ENCODE peak calls at places on chromosomes 11 and 22, in nine cellular contexts. N is GM20000, V is cardiac fibroblast, J is bronchial epithelial cell, D is uterus, P is psoas muscle, H is nephron progenitor cell, O is lower lobe of right lung, Z is tibial artery. G is an unnamed sample.

GRCh38 chr11:83241291-83241946 is 44.7 kb downstream of the CCDC90B start:
- DNase-seq in O (no peak), D (peak), N (peak), J (peak), P (no peak), Z (no peak), V (peak), H (peak), G (peak)

GRCh38 chr11:67530282-67530592 is 7.0 kb upstream of the CABP2 start:
- DNase-seq in P (no peak), Z (no peak), J (no peak), N (no peak), H (no peak), V (no peak), O (no peak), D (no peak), G (peak)

GRCh38 chr11:92136792-92137191 is 87.8 kb upstream of the FAT3 start:
- DNase-seq in Z (no peak), D (no peak), O (no peak), P (no peak), V (no peak), N (no peak), H (no peak), J (peak), G (no peak)

GRCh38 chr22:35475545-35475944 is 65.1 kb upstream of the RASD2 start:
- DNase-seq in O (no peak), D (no peak), H (no peak), P (no peak), N (no peak), V (no peak), J (no peak), Z (no peak), G (no peak)

GRCh38 chr11:16917941-16918340 is 96.3 kb downstream of the PLEKHA7 start:
- DNase-seq in N (no peak), P (no peak), O (no peak), J (peak), Z (no peak), H (no peak), V (no peak), D (no peak), G (no peak)

GRCh38 chr11:33773399-33774355 is 643 bp downstream of the FBXO3 start:
- DNase-seq in P (peak), D (no peak), O (peak), J (peak), V (no peak), N (peak), Z (peak), H (peak), G (peak)

GRCh38 chr11:131924001-131924400 is 553.6 kb downstream of the NTM start:
- DNase-seq in O (no peak), Z (no peak), H (no peak), N (no peak), V (no peak), P (no peak), D (no peak), J (no peak), G (no peak)

GRCh38 chr22:35205956-35206355 is 51.3 kb upstream of the HMGXB4 start:
- DNase-seq in J (peak), N (no peak), H (no peak), Z (no peak), O (no peak), P (no peak), D (no peak), V (peak), G (no peak)

GRCh38 chr22:30637701-30638114 is 2.1 kb downstream of the SLC35E4 start:
- DNase-seq in O (no peak), V (no peak), J (no peak), Z (no peak), D (no peak), H (no peak), P (no peak), N (no peak), G (no peak)

GRCh38 chr11:8739309-8739793 is 56.8 kb downstream of the RPL27A start:
- DNase-seq in V (no peak), Z (peak), H (no peak), N (no peak), D (no peak), J (no peak), O (no peak), P (no peak), G (no peak)

GRCh38 chr11:19092342-19092741 is 24.6 kb upstream of the ZDHHC13 start:
- DNase-seq in O (no peak), P (no peak), H (no peak), V (no peak), J (no peak), D (no peak), N (no peak), Z (no peak), G (no peak)

GRCh38 chr22:45671051-45671782 is 417 bp upstream of the ATXN10 start:
- DNase-seq in O (no peak), N (no peak), Z (no peak), V (no peak), J (no peak), H (peak), D (no peak), P (peak), G (no peak)

GRCh38 chr11:46302866-46303265 is 25.4 kb downstream of the CREB3L1 start:
- DNase-seq in Z (no peak), N (peak), H (no peak), P (no peak), V (no peak), O (no peak), D (no peak), J (no peak), G (peak)

GRCh38 chr11:47991266-47991830 is 11.0 kb downstream of the PTPRJ start:
- DNase-seq in J (peak), D (no peak), H (no peak), O (peak), V (no peak), P (peak), Z (no peak), N (no peak), G (no peak)

GRCh38 chr11:78061088-78061920 is 2.4 kb upstream of the THRSP start:
- DNase-seq in Z (peak), P (peak), J (no peak), V (peak), H (no peak), O (no peak), D (no peak), N (no peak), G (no peak)

GRCh38 chr22:39574779-39575551 is 4.4 kb downstream of the CACNA1I start:
- DNase-seq in H (no peak), O (no peak), J (peak), D (no peak), V (peak), N (no peak), P (peak), Z (no peak), G (no peak)

GRCh38 chr11:59842316-59842715 is 3.0 kb downstream of the CBLIF start:
- DNase-seq in N (no peak), H (no peak), V (no peak), O (no peak), D (no peak), J (no peak), Z (no peak), P (no peak), G (no peak)

GRCh38 chr11:44648109-44648508 is 78.7 kb upstream of the TSPAN18 start:
- DNase-seq in D (no peak), O (no peak), P (no peak), J (no peak), Z (no peak), N (no peak), V (no peak), H (no peak), G (no peak)

GRCh38 chr11:10304495-10305261 is at the start of gene ADM:
- DNase-seq in D (peak), H (peak), P (peak), N (peak), Z (peak), O (peak), J (peak), V (peak), G (peak)

GRCh38 chr11:43360361-43361032 is 1.8 kb downstream of the TTC17 start:
- DNase-seq in V (peak), J (no peak), H (no peak), P (no peak), Z (no peak), D (no peak), N (no peak), O (no peak), G (no peak)

GRCh38 chr11:78961186-78961782 is 386.6 kb upstream of the NARS2 start:
- DNase-seq in N (peak), Z (no peak), H (peak), V (peak), D (no peak), O (peak), J (peak), P (no peak), G (peak)

GRCh38 chr22:35172452-35172851 is 84.8 kb upstream of the HMGXB4 start:
- DNase-seq in V (no peak), Z (no peak), D (no peak), O (no peak), N (no peak), H (no peak), P (no peak), J (no peak), G (no peak)

GRCh38 chr11:66247295-66247694 is 21.1 kb upstream of the RAB1B start:
- DNase-seq in D (no peak), N (no peak), Z (no peak), H (no peak), J (no peak), O (no peak), V (no peak), P (no peak), G (no peak)

GRCh38 chr22:20554824-20555223 is 47.4 kb downstream of the MED15 start:
- DNase-seq in V (no peak), O (no peak), P (no peak), J (no peak), D (peak), H (no peak), Z (no peak), N (no peak), G (no peak)

GRCh38 chr11:72375241-72375640 is 59.1 kb downstream of the CLPB start:
- DNase-seq in H (no peak), V (no peak), J (no peak), P (no peak), N (no peak), D (no peak), O (no peak), Z (no peak), G (no peak)

GRCh38 chr22:22024440-22024839 is 41.9 kb upstream of the TOP3B start:
- DNase-seq in D (no peak), H (no peak), P (no peak), V (no peak), N (no peak), O (no peak), J (no peak), Z (no peak), G (no peak)

GRCh38 chr11:133500936-133501335 is 31.4 kb downstream of the OPCML start:
- DNase-seq in J (no peak), D (no peak), N (no peak), P (no peak), O (no peak), V (no peak), Z (no peak), H (no peak), G (no peak)

GRCh38 chr22:17536269-17536668 is 27.0 kb upstream of the SLC25A18 start:
- DNase-seq in V (peak), Z (peak), P (no peak), J (no peak), O (no peak), H (no peak), D (no peak), N (no peak), G (no peak)

GRCh38 chr22:45678961-45679912 is 7.6 kb downstream of the ATXN10 start:
- DNase-seq in P (no peak), J (peak), V (no peak), Z (no peak), D (no peak), N (peak), O (no peak), H (no peak), G (peak)

GRCh38 chr11:44528103-44528502 is 37.4 kb upstream of the CD82 start:
- DNase-seq in Z (no peak), P (no peak), D (no peak), N (no peak), J (no peak), H (no peak), V (no peak), O (no peak), G (no peak)

GRCh38 chr11:75324740-75325139 is 26.7 kb downstream of the ARRB1 start:
- DNase-seq in Z (no peak), D (no peak), J (no peak), N (no peak), V (no peak), P (no peak), O (no peak), H (no peak), G (no peak)

GRCh38 chr11:127056338-127056971 is 55.9 kb upstream of the KIRREL3 start:
- DNase-seq in O (no peak), Z (no peak), H (peak), D (no peak), V (no peak), P (no peak), N (no peak), J (no peak), G (no peak)

GRCh38 chr11:17388609-17389204 is at the start of gene KCNJ11:
- DNase-seq in O (no peak), H (peak), P (peak), J (no peak), Z (no peak), V (no peak), D (no peak), N (no peak), G (peak)

GRCh38 chr22:42662114-42663021 is 13.2 kb upstream of the CYB5R3 start:
- DNase-seq in D (peak), H (peak), V (peak), O (peak), J (peak), N (peak), Z (peak), P (peak), G (peak)

GRCh38 chr11:93844568-93844967 is 5.8 kb downstream of the VSTM5 start:
- DNase-seq in Z (no peak), P (no peak), H (no peak), O (no peak), D (no peak), N (no peak), V (no peak), J (peak), G (peak)

GRCh38 chr11:84902445-84902844 is 724.7 kb downstream of the DLG2 start:
- DNase-seq in J (no peak), H (no peak), D (no peak), N (no peak), V (no peak), O (no peak), P (no peak), Z (no peak), G (no peak)

GRCh38 chr11:84899134-84899533 is 728.0 kb downstream of the DLG2 start:
- DNase-seq in D (no peak), Z (no peak), N (no peak), H (no peak), O (no peak), J (peak), P (no peak), V (no peak), G (no peak)

GRCh38 chr11:84901986-84902385 is 725.2 kb downstream of the DLG2 start:
- DNase-seq in J (no peak), H (no peak), Z (no peak), N (no peak), D (no peak), P (no peak), V (peak), O (no peak), G (no peak)

GRCh38 chr11:84894666-84895065 is 732.5 kb downstream of the DLG2 start:
- DNase-seq in J (no peak), H (no peak), Z (no peak), D (no peak), V (no peak), O (no peak), N (no peak), P (no peak), G (no peak)

DNA sequence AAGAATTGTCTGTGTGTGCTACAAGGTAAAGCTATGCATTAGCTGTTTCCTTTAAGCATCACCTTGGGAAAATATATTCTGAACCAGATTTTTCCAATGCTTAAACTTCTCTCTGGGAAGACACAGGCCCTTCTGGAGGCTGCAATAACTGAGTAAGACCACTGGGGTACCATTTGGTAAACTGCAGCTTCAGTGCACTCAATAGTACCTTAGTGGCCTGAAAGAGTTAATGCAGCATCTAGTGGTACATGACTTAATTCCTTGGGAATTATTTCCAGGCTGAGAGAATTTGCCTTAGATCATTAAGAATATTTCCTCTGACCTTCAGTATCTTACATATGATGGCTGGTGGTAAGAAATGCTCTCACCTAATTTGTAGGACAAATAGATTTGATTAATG is 727.4 kb downstream of the DLG2 start:
- DNase-seq in N (no peak), O (no peak), H (no peak), J (no peak), D (no peak), P (no peak), Z (no peak), V (no peak), G (no peak)
- TF ChIP-seq CTCF in N (no peak), O (no peak), H (peak), J (no peak), D (no peak), P (no peak), Z (no peak), V (peak), G (no peak)

GRCh38 chr11:2269601-2270321 is 627 bp downstream of the ASCL2 start:
- DNase-seq in H (peak), P (no peak), O (peak), N (no peak), Z (peak), J (peak), V (peak), D (peak), G (peak)
- TF ChIP-seq CTCF in H (no peak), P (no peak), O (peak), N (no peak), Z (no peak), J (peak), V (no peak), D (peak), G (no peak)

GRCh38 chr22:25853902-25854301 is 111.9 kb downstream of the MYO18B start:
- DNase-seq in P (no peak), J (no peak), D (no peak), O (no peak), Z (no peak), H (no peak), V (no peak), N (no peak), G (no peak)
- TF ChIP-seq CTCF in P (no peak), J (no peak), D (no peak), O (no peak), Z (no peak), H (peak), V (no peak), N (no peak), G (no peak)

GRCh38 chr11:116691779-116692178 is 81.0 kb downstream of the BUD13 start:
- DNase-seq in P (peak), N (peak), J (peak), H (peak), V (peak), Z (peak), O (peak), D (peak), G (peak)
- TF ChIP-seq CTCF in P (peak), N (peak), J (peak), H (peak), V (peak), Z (peak), O (peak), D (peak), G (peak)

GRCh38 chr11:55726715-55727324 is 46.4 kb upstream of the OR5D13 start:
- DNase-seq in D (no peak), J (no peak), N (no peak), P (no peak), O (no peak), H (no peak), Z (no peak), V (no peak), G (no peak)
- TF ChIP-seq CTCF in D (no peak), J (no peak), N (no peak), P (no peak), O (no peak), H (no peak), Z (no peak), V (no peak), G (no peak)

GRCh38 chr11:102287963-102288744 is 29.1 kb upstream of the BIRC3 start:
- DNase-seq in N (peak), Z (no peak), H (peak), D (peak), J (peak), P (no peak), V (peak), O (no peak), G (peak)

GRCh38 chr11:102286292-102286691 is 31.0 kb upstream of the BIRC3 start:
- DNase-seq in N (no peak), V (no peak), H (no peak), D (no peak), Z (no peak), P (no peak), J (no peak), O (no peak), G (no peak)

GRCh38 chr11:102289510-102290078 is 27.7 kb upstream of the BIRC3 start:
- DNase-seq in H (no peak), D (no peak), O (no peak), Z (no peak), N (no peak), J (no peak), V (peak), P (no peak), G (no peak)

GRCh38 chr11:102291831-102292230 is 25.5 kb upstream of the BIRC3 start:
- DNase-seq in H (no peak), O (no peak), N (no peak), J (no peak), P (no peak), V (no peak), Z (no peak), D (no peak), G (no peak)

DNA sequence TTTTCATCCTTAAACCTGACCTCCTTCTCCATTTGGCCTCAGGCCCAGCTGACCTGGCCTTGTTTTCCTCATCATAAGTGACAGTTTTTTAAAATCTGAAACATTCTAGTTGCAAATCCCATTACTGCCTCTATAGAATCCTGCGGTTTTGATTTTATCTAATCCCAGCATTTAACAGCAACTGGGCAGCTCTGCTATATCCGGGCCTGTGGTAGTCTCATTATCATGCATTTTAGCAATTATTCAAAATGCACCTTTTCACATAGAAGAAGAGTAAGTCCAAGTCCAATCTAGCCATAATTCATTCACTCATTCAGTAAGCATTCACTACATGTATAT is 28.6 kb upstream of the BIRC3 start:
- DNase-seq in V (no peak), O (no peak), J (no peak), N (no peak), D (no peak), H (no peak), Z (no peak), P (no peak), G (no peak)
- TF ChIP-seq CTCF in V (no peak), O (no peak), J (no peak), N (no peak), D (no peak), H (no peak), Z (no peak), P (no peak), G (no peak)

GRCh38 chr22:38298312-38299000 is 18.8 kb downstream of the CSNK1E start:
- DNase-seq in P (no peak), J (peak), H (peak), O (no peak), Z (no peak), N (peak), V (peak), D (no peak), G (peak)
- TF ChIP-seq CTCF in P (peak), J (peak), H (peak), O (peak), Z (no peak), N (peak), V (peak), D (no peak), G (peak)

GRCh38 chr11:114847599-114847998 is 169.3 kb downstream of the NXPE2 start:
- DNase-seq in O (no peak), H (no peak), P (no peak), D (no peak), V (no peak), Z (no peak), N (no peak), J (no peak), G (no peak)

GRCh38 chr11:114848027-114848426 is 169.7 kb downstream of the NXPE2 start:
- DNase-seq in H (no peak), V (no peak), N (no peak), O (no peak), D (no peak), J (no peak), Z (no peak), P (no peak), G (no peak)

GRCh38 chr11:114846040-114846791 is 167.9 kb downstream of the NXPE2 start:
- DNase-seq in J (no peak), P (peak), V (no peak), D (no peak), H (no peak), O (no peak), N (no peak), Z (no peak), G (no peak)
- TF ChIP-seq CTCF in J (no peak), P (peak), V (no peak), D (no peak), H (no peak), O (no peak), N (no peak), Z (no peak), G (peak)

G was measured in GM13976.